ENCODE peak calls at places on chromosomes 7 and 10, in five cellular contexts. Z is OCI-LY7, U is thoracic aorta, B is GM23248, C is A673. W is an unnamed sample.
A peak's percentile ranks its signal among the peaks of the same experiment; 100 is the strongest.

GRCh38 chr10:103517234-103518085 is 24.0 kb downstream of the NEURL1 start:
- DNase-seq in C (no peak), Z (no peak), U (no peak), B (no peak), W (no peak)

GRCh38 chr7:95527033-95527775 is 41.5 kb downstream of the ASB4 start:
- DNase-seq in C (peak; percentile 74), Z (peak; percentile 49), U (no peak), B (peak; percentile 73), W (no peak)

GRCh38 chr10:22372922-22373321 is 27.6 kb downstream of the SPAG6 start:
- DNase-seq in B (peak; percentile 6), Z (no peak), C (no peak), U (no peak), W (no peak)

GRCh38 chr7:33220231-33220630 is 90.9 kb downstream of the BBS9 start:
- DNase-seq in Z (no peak), C (no peak), B (no peak), U (no peak), W (no peak)

GRCh38 chr10:23543696-23544095 is 104.8 kb downstream of the OTUD1 start:
- DNase-seq in B (no peak), U (no peak), C (peak; percentile 60), Z (no peak), W (no peak)

GRCh38 chr10:123795196-123795780 is 96.3 kb downstream of the CPXM2 start:
- DNase-seq in Z (no peak), B (no peak), C (no peak), U (no peak), W (no peak)

GRCh38 chr7:117445206-117445605 is 17.9 kb upstream of the ASZ1 start:
- DNase-seq in B (no peak), U (no peak), C (no peak), Z (no peak), W (no peak)

GRCh38 chr7:10284001-10284400 is 689.7 kb upstream of the PHF14 start:
- DNase-seq in B (no peak), U (no peak), C (no peak), Z (no peak), W (no peak)

GRCh38 chr7:131370523-131370968 is 42.9 kb downstream of the MKLN1 start:
- DNase-seq in Z (peak; percentile 35), B (peak; percentile 33), U (no peak), C (no peak), W (no peak)

GRCh38 chr7:90958669-90959068 is 305.6 kb upstream of the FZD1 start:
- DNase-seq in U (no peak), Z (no peak), B (peak; percentile 65), C (peak; percentile 57), W (no peak)

GRCh38 chr10:91422915-91423314 is 12.8 kb downstream of the HECTD2 start:
- DNase-seq in Z (no peak), C (peak; percentile 83), U (no peak), B (peak; percentile 47), W (no peak)

GRCh38 chr10:79435271-79436065 is 10.0 kb downstream of the ZCCHC24 start:
- DNase-seq in Z (no peak), B (peak; percentile 57), U (no peak), C (no peak), W (no peak)

GRCh38 chr7:124387056-124387455 is 354.2 kb upstream of the TMEM229A start:
- DNase-seq in B (no peak), Z (no peak), C (no peak), U (no peak), W (no peak)

GRCh38 chr7:155998328-155998691 is 186.0 kb upstream of the SHH start:
- DNase-seq in B (no peak), U (no peak), C (no peak), Z (no peak), W (no peak)

GRCh38 chr10:34297551-34298370 is 517.3 kb downstream of the PARD3 start:
- DNase-seq in Z (no peak), U (no peak), C (no peak), B (no peak), W (no peak)

GRCh38 chr7:138864667-138865066 is 66.7 kb upstream of the ATP6V0A4 start:
- DNase-seq in C (no peak), B (peak; percentile 88), U (no peak), Z (no peak), W (no peak)

GRCh38 chr7:64883113-64883905 is 19.8 kb upstream of the ZNF273 start:
- DNase-seq in U (no peak), B (peak; percentile 33), Z (no peak), C (no peak), W (no peak)

GRCh38 chr7:55133630-55134392 is 115.0 kb downstream of the EGFR start:
- DNase-seq in U (peak; percentile 56), C (no peak), Z (no peak), B (peak; percentile 99), W (no peak)

GRCh38 chr7:143514995-143515735 is 37.5 kb downstream of the TAS2R41 start:
- DNase-seq in Z (no peak), C (no peak), U (no peak), B (peak; percentile 55), W (no peak)

GRCh38 chr10:96743988-96744585 is 23.8 kb upstream of the PIK3AP1 start:
- DNase-seq in Z (peak; percentile 71), B (peak; percentile 16), C (no peak), U (no peak), W (no peak)

GRCh38 chr10:96747734-96748550 is 27.6 kb upstream of the PIK3AP1 start:
- DNase-seq in B (no peak), Z (peak; percentile 63), C (no peak), U (no peak), W (peak; percentile 45)

GRCh38 chr10:96745950-96746349 is 25.6 kb upstream of the PIK3AP1 start:
- DNase-seq in U (no peak), B (no peak), Z (no peak), C (no peak), W (no peak)

GRCh38 chr10:96740579-96741281 is 20.4 kb upstream of the PIK3AP1 start:
- DNase-seq in U (no peak), C (peak; percentile 55), Z (peak; percentile 60), B (no peak), W (peak; percentile 75)

GRCh38 chr10:96746503-96746902 is 26.2 kb upstream of the PIK3AP1 start:
- DNase-seq in C (no peak), Z (no peak), B (no peak), U (no peak), W (no peak)
- H3K4me3 ChIP-seq in C (no peak overlapping the region), Z (no peak overlapping the region), B (no peak overlapping the region), U (no peak overlapping the region), W (no peak overlapping the region)

DNA sequence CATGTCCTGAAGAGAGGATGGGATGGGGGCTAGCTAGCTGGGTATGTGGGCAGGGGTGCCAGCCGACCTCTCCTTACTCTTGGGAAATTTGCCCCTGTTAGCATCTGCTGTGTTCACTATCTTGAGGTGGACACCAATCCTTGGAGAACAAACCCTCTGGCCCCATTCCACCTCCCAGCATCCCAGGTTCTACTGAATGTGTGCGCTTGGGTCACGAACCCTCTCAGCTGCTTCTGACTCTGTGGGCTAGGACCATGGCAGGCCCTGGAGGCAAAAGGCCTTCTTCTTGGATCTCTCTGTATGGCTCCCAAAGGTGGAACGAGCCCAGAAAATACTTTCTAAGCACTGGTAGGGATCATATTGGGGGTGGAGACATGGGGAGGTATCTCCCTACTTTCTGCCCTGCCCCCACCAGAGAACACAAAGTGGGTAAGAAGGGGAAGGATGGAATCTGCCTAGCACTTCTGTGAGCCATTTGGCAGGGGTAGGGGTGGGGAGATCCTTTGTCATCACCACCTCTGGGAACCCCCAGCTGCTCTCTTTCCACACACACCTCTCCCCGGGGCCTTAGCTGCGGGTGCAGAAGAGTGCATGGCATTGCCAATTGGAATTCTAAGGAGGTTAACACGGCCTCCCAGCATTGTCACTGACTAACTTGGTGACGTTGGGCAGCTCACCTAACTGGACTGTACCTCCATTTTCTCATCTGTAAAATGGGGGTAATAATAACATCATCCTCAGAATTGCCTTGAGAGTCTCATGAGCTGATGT is 7.7 kb downstream of the UNC5B start:
- DNase-seq in B (no peak), U (no peak), C (no peak), Z (no peak), W (no peak)
- H3K4me1 ChIP-seq in B (peaks cover 17% of the 10 kb centered on the region), U (peaks cover 27% of the 10 kb centered on the region), C (peaks cover 68% of the 10 kb centered on the region), Z (no peaks in the 10 kb centered on the region), W (peaks cover 5% of the 10 kb centered on the region)

DNA sequence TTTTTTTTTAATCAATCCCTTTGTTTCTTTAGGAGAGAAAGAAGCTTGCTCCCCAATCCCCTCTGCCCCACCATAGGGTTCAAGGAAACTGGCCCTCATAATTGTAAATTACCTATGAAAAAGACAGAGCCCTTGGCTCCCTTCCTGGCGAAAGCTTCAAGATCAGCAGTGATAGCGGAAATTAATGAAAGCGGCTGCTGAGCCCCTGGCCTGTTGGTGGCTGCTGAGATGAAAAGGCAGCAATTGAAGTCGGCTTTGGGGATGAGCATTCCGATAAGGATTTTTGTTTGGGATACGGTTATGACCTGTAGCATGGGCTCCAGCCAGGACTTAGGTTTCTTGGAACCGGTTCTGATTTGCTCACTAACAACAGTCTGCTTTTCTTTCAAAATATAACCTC is 94.4 kb downstream of the SORCS3 start:
- DNase-seq in C (no peak), B (no peak), Z (no peak), U (no peak), W (no peak)
- H3K4me3 ChIP-seq in C (no peak overlapping the region), B (no peak overlapping the region), Z (no peak overlapping the region), U (no peak overlapping the region), W (no peak overlapping the region)

DNA sequence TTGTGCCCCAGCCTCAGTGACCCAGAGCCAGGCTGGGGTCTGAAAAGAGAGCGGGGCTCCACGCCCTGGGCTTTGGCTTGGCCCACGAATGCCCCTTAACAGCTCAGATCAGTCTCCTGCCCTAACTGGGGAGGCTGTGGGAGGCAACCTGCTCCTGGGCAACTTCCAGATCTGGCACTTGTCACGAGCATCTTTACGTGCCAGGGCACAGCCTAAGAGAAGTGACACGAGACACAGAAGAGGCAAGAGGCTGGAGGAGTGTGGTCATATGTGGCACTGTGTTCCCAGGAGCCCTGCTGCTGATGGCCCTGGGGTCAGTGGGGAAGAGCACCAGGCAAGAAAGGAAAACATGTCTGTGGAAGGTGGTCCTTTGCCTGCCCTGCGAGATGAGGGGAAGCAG is 97.8 kb upstream of the BTBD16 start:
- DNase-seq in U (no peak), C (no peak), Z (no peak), B (no peak), W (no peak)
- H3K4me1 ChIP-seq in U (peaks cover 13% of the 10 kb centered on the region), C (no peaks in the 10 kb centered on the region), Z (no peaks in the 10 kb centered on the region), B (peaks cover 8% of the 10 kb centered on the region), W (no peaks in the 10 kb centered on the region)

GRCh38 chr7:150403376-150404171 is 24.4 kb downstream of the ZNF775 start:
- DNase-seq in Z (no peak), C (no peak), B (no peak), U (no peak), W (no peak)

GRCh38 chr7:150402671-150403321 is 23.7 kb downstream of the ZNF775 start:
- DNase-seq in B (no peak), C (no peak), Z (no peak), U (no peak), W (peak; percentile 79)

GRCh38 chr7:150404785-150405583 is 25.9 kb downstream of the ZNF775 start:
- DNase-seq in B (peak; percentile 93), Z (peak; percentile 90), U (peak; percentile 54), C (peak; percentile 87), W (peak; percentile 94)

GRCh38 chr7:150405584-150406310 is 26.6 kb downstream of the ZNF775 start:
- DNase-seq in U (no peak), Z (peak; percentile 64), B (peak; percentile 62), C (no peak), W (peak; percentile 81)

GRCh38 chr7:150404172-150404784 is 25.1 kb downstream of the ZNF775 start:
- DNase-seq in U (no peak), Z (no peak), B (peak; percentile 29), C (no peak), W (no peak)
- H3K4me3 ChIP-seq in U (peak overlapping the region; percentile 75), Z (peak overlapping the region; percentile 80), B (peak overlapping the region; percentile 82), C (peak overlapping the region; percentile 69), W (no peak overlapping the region)